ENCODE peak calls at places on chromosomes 12 and 14, in five cellular contexts. C, L, Q, S and M are unnamed samples.

GRCh38 chr14:76514599-76514998 is 138.7 kb downstream of the ESRRB start:
- DNase-seq in C (no peak), L (peak; percentile 11), Q (no peak), S (no peak), M (no peak)

GRCh38 chr14:68982581-68982980 is 3.5 kb upstream of the ACTN1 start:
- DNase-seq in C (no peak), L (peak; percentile 50), Q (no peak), S (no peak), M (no peak)

GRCh38 chr12:52121848-52122838 is 42.6 kb downstream of the SMIM41 start:
- DNase-seq in C (peak; percentile 89), L (peak; percentile 67), Q (peak; percentile 88), S (peak; percentile 69), M (no peak)

GRCh38 chr14:23068792-23069412 is 11.6 kb upstream of the CDH24 start:
- DNase-seq in C (no peak), L (peak; percentile 96), Q (peak; percentile 75), S (peak; percentile 50), M (peak; percentile 83)

GRCh38 chr12:87952850-87953249 is 76.4 kb downstream of the C12orf50 start:
- DNase-seq in C (no peak), L (peak; percentile 22), Q (no peak), S (no peak), M (no peak)

GRCh38 chr14:69105326-69105725 is 47.6 kb downstream of the DCAF5 start:
- DNase-seq in C (no peak), L (peak; percentile 71), Q (no peak), S (no peak), M (no peak)

GRCh38 chr12:93229494-93230310 is 148.0 kb upstream of the NUDT4 start:
- DNase-seq in C (no peak), L (peak; percentile 84), Q (no peak), S (peak; percentile 20), M (peak; percentile 86)

GRCh38 chr14:102544034-102544744 is 34.6 kb upstream of the ANKRD9 start:
- DNase-seq in C (no peak), L (no peak), Q (no peak), S (no peak), M (no peak)

GRCh38 chr12:48002179-48002601 is 2.1 kb downstream of the COL2A1 start:
- DNase-seq in C (no peak), L (no peak), Q (no peak), S (no peak), M (no peak)

GRCh38 chr14:101780887-101781239 is 19.4 kb downstream of the PPP2R5C start:
- DNase-seq in C (peak; percentile 65), L (no peak), Q (no peak), S (no peak), M (no peak)

GRCh38 chr14:61891251-61891650 is 129.0 kb downstream of the SNAPC1 start:
- DNase-seq in C (no peak), L (no peak), Q (no peak), S (no peak), M (no peak)

GRCh38 chr14:100070310-100070709 is 5.1 kb downstream of the EVL start:
- DNase-seq in C (no peak), L (no peak), Q (no peak), S (no peak), M (no peak)

GRCh38 chr12:12319501-12320322 is 30.3 kb downstream of the MANSC1 start:
- DNase-seq in C (no peak), L (peak; percentile 31), Q (no peak), S (no peak), M (no peak)

GRCh38 chr12:2076196-2076570 is 23.4 kb downstream of the CACNA1C start:
- DNase-seq in C (no peak), L (peak; percentile 64), Q (no peak), S (no peak), M (no peak)

GRCh38 chr14:99515301-99516155 is 34.3 kb downstream of the CCNK start:
- DNase-seq in C (peak; percentile 76), L (no peak), Q (no peak), S (no peak), M (no peak)

GRCh38 chr14:104658325-104658712 is 31.1 kb upstream of the INF2 start:
- DNase-seq in C (no peak), L (no peak), Q (no peak), S (no peak), M (no peak)